ENCODE peak calls at places on chromosomes 1 and 21, in six cellular contexts. One of them, this sample, is unnamed.
A peak's percentile ranks its signal among the peaks of the same experiment; 100 is the strongest.

GRCh38 chr21:35086357-35086756 is 37.3 kb upstream of the RUNX1 start:
- DNase-seq in HCT116: no peak
- DNase-seq in GM12878: no peak
- DNase-seq in HepG2: no peak
- DNase-seq in H1: no peak
- DNase-seq in K562: no peak
- DNase-seq in this sample: no peak

GRCh38 chr1:67988066-67988465 is 62.4 kb downstream of the DIRAS3 start:
- DNase-seq in HCT116: no peak
- DNase-seq in GM12878: no peak
- DNase-seq in HepG2: no peak
- DNase-seq in H1: no peak
- DNase-seq in K562: no peak
- DNase-seq in this sample: no peak

GRCh38 chr1:67126111-67126746 is 8.5 kb downstream of the C1orf141 start:
- DNase-seq in HCT116: no peak
- DNase-seq in GM12878: no peak
- DNase-seq in HepG2: no peak
- DNase-seq in H1: no peak
- DNase-seq in K562: no peak
- DNase-seq in this sample: no peak

GRCh38 chr1:22814176-22815042 is 103.8 kb downstream of the EPHB2 start:
- DNase-seq in HCT116: no peak
- DNase-seq in GM12878: no peak
- DNase-seq in HepG2: no peak
- DNase-seq in H1: no peak
- DNase-seq in K562: no peak
- DNase-seq in this sample: no peak

GRCh38 chr1:30675761-30676160 is 47.6 kb downstream of the MATN1 start:
- DNase-seq in HCT116: no peak
- DNase-seq in GM12878: no peak
- DNase-seq in HepG2: no peak
- DNase-seq in H1: no peak
- DNase-seq in K562: no peak
- DNase-seq in this sample: no peak

GRCh38 chr1:172270605-172271004 is 149.9 kb upstream of the C1orf105 start:
- DNase-seq in HCT116: no peak
- DNase-seq in GM12878: no peak
- DNase-seq in HepG2: no peak
- DNase-seq in H1: no peak
- DNase-seq in K562: no peak
- DNase-seq in this sample: no peak

GRCh38 chr1:226738995-226739695 is at the start of gene ITPKB:
- DNase-seq in HCT116: no peak
- DNase-seq in GM12878: no peak
- DNase-seq in HepG2: no peak
- DNase-seq in H1: peak; percentile 54
- DNase-seq in K562: no peak
- DNase-seq in this sample: no peak

GRCh38 chr1:158972841-158973240 is 36.9 kb upstream of the IFI16 start:
- DNase-seq in HCT116: no peak
- DNase-seq in GM12878: no peak
- DNase-seq in HepG2: no peak
- DNase-seq in H1: no peak
- DNase-seq in K562: peak; percentile 35
- DNase-seq in this sample: no peak

GRCh38 chr1:32361674-32362473 is 411 bp downstream of the FAM229A start:
- DNase-seq in HCT116: no peak
- DNase-seq in GM12878: no peak
- DNase-seq in HepG2: no peak
- DNase-seq in H1: peak; percentile 82
- DNase-seq in K562: no peak
- DNase-seq in this sample: peak; percentile 30

GRCh38 chr1:230186874-230187273 is 119.8 kb downstream of the GALNT2 start:
- DNase-seq in HCT116: no peak
- DNase-seq in GM12878: no peak
- DNase-seq in HepG2: no peak
- DNase-seq in H1: no peak
- DNase-seq in K562: no peak
- DNase-seq in this sample: no peak

GRCh38 chr1:21232044-21232443 is 55.3 kb upstream of the EIF4G3 start:
- DNase-seq in HCT116: peak; percentile 26
- DNase-seq in GM12878: no peak
- DNase-seq in HepG2: peak; percentile 56
- DNase-seq in H1: peak; percentile 59
- DNase-seq in K562: peak; percentile 75
- DNase-seq in this sample: peak; percentile 32

GRCh38 chr1:30803562-30803961 is 46.0 kb upstream of the LAPTM5 start:
- DNase-seq in HCT116: no peak
- DNase-seq in GM12878: no peak
- DNase-seq in HepG2: no peak
- DNase-seq in H1: no peak
- DNase-seq in K562: no peak
- DNase-seq in this sample: no peak

GRCh38 chr1:13583964-13584791 is 546 bp downstream of the PDPN start:
- DNase-seq in HCT116: no peak
- DNase-seq in GM12878: no peak
- DNase-seq in HepG2: no peak
- DNase-seq in H1: peak; percentile 56
- DNase-seq in K562: no peak
- DNase-seq in this sample: no peak
- TF ChIP-seq ZNF274 in HCT116: no peak
- TF ChIP-seq ZNF274 in GM12878: no peak
- TF ChIP-seq ZNF274 in HepG2: no peak
- TF ChIP-seq ZNF274 in H1: no peak
- TF ChIP-seq ZNF274 in K562: no peak
- TF ChIP-seq ZNF274 in this sample: no peak

GRCh38 chr1:88802950-88803349 is 88.4 kb downstream of the GTF2B start:
- DNase-seq in HCT116: no peak
- DNase-seq in GM12878: no peak
- DNase-seq in HepG2: no peak
- DNase-seq in H1: no peak
- DNase-seq in K562: no peak
- DNase-seq in this sample: no peak
- TF ChIP-seq ZNF274 in HCT116: no peak
- TF ChIP-seq ZNF274 in GM12878: no peak
- TF ChIP-seq ZNF274 in HepG2: no peak
- TF ChIP-seq ZNF274 in H1: no peak
- TF ChIP-seq ZNF274 in K562: no peak
- TF ChIP-seq ZNF274 in this sample: no peak

GRCh38 chr1:25754421-25755195 is 45.4 kb upstream of the SELENON start:
- DNase-seq in HCT116: no peak
- DNase-seq in GM12878: no peak
- DNase-seq in HepG2: no peak
- DNase-seq in H1: no peak
- DNase-seq in K562: no peak
- DNase-seq in this sample: no peak
- TF ChIP-seq ZNF274 in HCT116: no peak
- TF ChIP-seq ZNF274 in GM12878: no peak
- TF ChIP-seq ZNF274 in HepG2: no peak
- TF ChIP-seq ZNF274 in H1: no peak
- TF ChIP-seq ZNF274 in K562: no peak
- TF ChIP-seq ZNF274 in this sample: no peak

GRCh38 chr1:53297226-53297625 is 30.6 kb downstream of the LRP8 start:
- DNase-seq in HCT116: no peak
- DNase-seq in GM12878: no peak
- DNase-seq in HepG2: no peak
- DNase-seq in H1: no peak
- DNase-seq in K562: peak; percentile 16
- DNase-seq in this sample: no peak
- TF ChIP-seq ZNF274 in HCT116: no peak
- TF ChIP-seq ZNF274 in GM12878: no peak
- TF ChIP-seq ZNF274 in HepG2: no peak
- TF ChIP-seq ZNF274 in H1: no peak
- TF ChIP-seq ZNF274 in K562: no peak
- TF ChIP-seq ZNF274 in this sample: no peak

GRCh38 chr1:108897865-108898720 is 21.3 kb downstream of the GPSM2 start:
- DNase-seq in HCT116: peak; percentile 40
- DNase-seq in GM12878: no peak
- DNase-seq in HepG2: peak; percentile 60
- DNase-seq in H1: no peak
- DNase-seq in K562: peak; percentile 72
- DNase-seq in this sample: peak; percentile 25

GRCh38 chr1:108893141-108893530 is 16.4 kb downstream of the GPSM2 start:
- DNase-seq in HCT116: no peak
- DNase-seq in GM12878: no peak
- DNase-seq in HepG2: no peak
- DNase-seq in H1: no peak
- DNase-seq in K562: no peak
- DNase-seq in this sample: no peak

GRCh38 chr1:108896160-108897150 is 19.7 kb downstream of the GPSM2 start:
- DNase-seq in HCT116: no peak
- DNase-seq in GM12878: no peak
- DNase-seq in HepG2: no peak
- DNase-seq in H1: no peak
- DNase-seq in K562: no peak
- DNase-seq in this sample: peak; percentile 13

GRCh38 chr1:108889706-108890105 is 12.9 kb downstream of the GPSM2 start:
- DNase-seq in HCT116: no peak
- DNase-seq in GM12878: no peak
- DNase-seq in HepG2: peak; percentile 43
- DNase-seq in H1: no peak
- DNase-seq in K562: peak; percentile 28
- DNase-seq in this sample: no peak

GRCh38 chr1:108892356-108893140 is 15.8 kb downstream of the GPSM2 start:
- DNase-seq in HCT116: no peak
- DNase-seq in GM12878: no peak
- DNase-seq in HepG2: no peak
- DNase-seq in H1: no peak
- DNase-seq in K562: no peak
- DNase-seq in this sample: no peak
- TF ChIP-seq ZNF274 in HCT116: no peak
- TF ChIP-seq ZNF274 in GM12878: no peak
- TF ChIP-seq ZNF274 in HepG2: no peak
- TF ChIP-seq ZNF274 in H1: no peak
- TF ChIP-seq ZNF274 in K562: no peak
- TF ChIP-seq ZNF274 in this sample: no peak

This sample was measured in NT2/D1.